ENCODE peak calls at places on chromosomes 11 and 22, in seven cellular contexts. T is GM23248, U is transverse colon, Q is lower lobe of right lung, D is adrenal gland, P is ascending aorta, R is lung. W is an unnamed sample.

GRCh38 chr11:132186699-132187098 is 816.3 kb downstream of the NTM start:
- DNase-seq in T (no peak), P (no peak), Q (no peak), U (no peak), D (no peak), R (no peak), W (no peak)

GRCh38 chr11:125433454-125434121 is 62.5 kb downstream of the FEZ1 start:
- DNase-seq in D (peak; percentile 43), U (peak; percentile 10), T (peak; percentile 81), R (no peak), P (no peak), Q (no peak), W (no peak)

GRCh38 chr11:92457250-92457649 is 232.6 kb downstream of the FAT3 start:
- DNase-seq in Q (no peak), T (peak; percentile 17), R (no peak), D (no peak), U (no peak), P (no peak), W (no peak)

GRCh38 chr11:29159552-29160465 is 857.0 kb downstream of the KCNA4 start:
- DNase-seq in T (peak; percentile 86), Q (no peak), D (peak; percentile 24), R (peak; percentile 31), P (no peak), U (peak; percentile 31), W (no peak)

GRCh38 chr22:41619979-41620645 is 731 bp downstream of the DESI1 start:
- DNase-seq in U (peak; percentile 64), Q (peak; percentile 67), T (peak; percentile 60), D (peak; percentile 44), R (peak; percentile 35), P (peak; percentile 66), W (peak; percentile 61)

GRCh38 chr11:10019906-10020682 is 273.9 kb downstream of the SBF2 start:
- DNase-seq in D (no peak), T (peak; percentile 5), R (no peak), U (peak; percentile 41), Q (no peak), P (no peak), W (no peak)

GRCh38 chr22:41681616-41682015 is 7.1 kb downstream of the SNU13 start:
- DNase-seq in R (no peak), T (peak; percentile 24), P (no peak), D (no peak), U (no peak), Q (no peak), W (peak; percentile 29)

GRCh38 chr11:111719379-111719778 is 46.8 kb downstream of the PPP2R1B start:
- DNase-seq in U (no peak), P (no peak), R (no peak), D (no peak), Q (no peak), T (peak; percentile 63), W (no peak)

GRCh38 chr11:72752088-72752914 is at the start of gene ARAP1:
- DNase-seq in D (peak; percentile 76), T (peak; percentile 81), P (peak; percentile 86), Q (peak; percentile 85), R (peak; percentile 82), U (peak; percentile 83), W (peak; percentile 86)

GRCh38 chr11:90218606-90219005 is 4.2 kb downstream of the CHORDC1 start:
- DNase-seq in R (no peak), U (no peak), T (no peak), D (no peak), P (no peak), Q (peak; percentile 36), W (no peak)

DNA sequence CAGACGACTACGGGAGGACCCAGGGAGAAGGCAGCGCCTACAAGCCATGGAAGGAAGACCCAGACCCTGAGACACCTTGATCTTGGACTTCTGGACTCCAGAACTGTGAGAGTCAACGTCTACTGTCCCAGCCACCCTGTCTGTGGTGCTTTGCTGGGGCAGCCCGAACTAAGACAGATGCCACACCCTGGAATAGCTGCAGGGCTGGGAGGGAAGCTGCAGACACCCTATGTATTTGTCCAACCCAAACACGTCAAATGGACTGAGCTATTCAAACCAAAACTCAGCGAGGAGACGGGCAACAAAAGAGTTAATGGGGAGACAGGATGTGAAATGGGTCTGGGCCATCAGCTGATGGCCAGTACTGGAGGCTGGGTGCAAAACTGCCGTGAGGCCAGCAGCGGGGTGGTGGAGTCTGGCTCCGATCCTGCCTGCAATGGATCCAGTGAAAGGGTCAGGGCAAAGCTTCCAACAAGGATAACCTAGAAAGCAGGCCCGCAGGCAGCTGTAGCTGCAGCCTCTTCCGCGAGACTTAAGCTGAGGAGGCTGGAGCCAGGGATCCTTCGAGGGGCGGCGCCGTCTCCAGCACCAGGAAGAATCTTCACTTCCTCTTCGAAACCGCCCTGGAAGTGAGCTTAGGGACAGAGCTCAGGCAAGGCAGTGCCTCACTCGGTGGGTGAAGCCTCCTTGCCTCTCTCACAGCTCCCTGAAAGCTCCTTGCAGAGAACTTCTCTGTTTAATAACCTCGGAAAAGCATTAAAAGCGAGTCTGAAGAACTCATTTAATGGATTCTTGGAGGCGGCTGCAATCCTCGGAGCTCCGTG is 169.6 kb downstream of the CTTN start:
- DNase-seq in Q (peak; percentile 63), P (no peak), U (peak; percentile 74), T (peak; percentile 77), D (peak; percentile 27), R (no peak), W (no peak)
- H3K9me3 ChIP-seq in Q (no peaks in the 10 kb centered on the region), P (no peaks in the 10 kb centered on the region), U (no peaks in the 10 kb centered on the region), T (no peaks in the 10 kb centered on the region), D (no peaks in the 10 kb centered on the region), R (no peaks in the 10 kb centered on the region), W (no peaks in the 10 kb centered on the region)

DNA sequence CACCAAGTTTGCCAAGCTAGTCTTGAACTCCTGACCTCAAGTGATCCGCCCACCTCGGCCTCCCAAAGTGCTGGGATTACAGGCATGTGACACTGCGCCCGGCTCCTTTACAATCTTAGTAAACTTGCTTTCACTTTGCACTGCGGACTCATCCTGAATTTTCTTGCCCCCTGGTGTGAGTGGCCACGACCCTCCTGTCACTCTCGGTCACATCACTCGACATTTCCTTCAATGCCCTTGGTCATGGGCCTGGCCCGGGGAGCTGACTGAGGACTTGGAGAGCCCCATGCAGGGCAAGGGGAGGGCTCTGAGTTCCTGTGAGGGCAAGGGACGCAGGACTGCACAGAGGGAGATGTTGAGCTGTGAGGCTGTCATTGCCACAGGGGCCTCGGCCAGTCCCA is 21.4 kb downstream of the A4GALT start:
- DNase-seq in U (no peak), P (no peak), D (no peak), R (no peak), T (peak; percentile 51), Q (no peak), W (no peak)
- H3K4me3 ChIP-seq in U (no peak overlapping the region), P (no peak overlapping the region), D (no peak overlapping the region), R (no peak overlapping the region), T (peak overlapping the region; percentile 47), Q (no peak overlapping the region), W (no peak overlapping the region)

DNA sequence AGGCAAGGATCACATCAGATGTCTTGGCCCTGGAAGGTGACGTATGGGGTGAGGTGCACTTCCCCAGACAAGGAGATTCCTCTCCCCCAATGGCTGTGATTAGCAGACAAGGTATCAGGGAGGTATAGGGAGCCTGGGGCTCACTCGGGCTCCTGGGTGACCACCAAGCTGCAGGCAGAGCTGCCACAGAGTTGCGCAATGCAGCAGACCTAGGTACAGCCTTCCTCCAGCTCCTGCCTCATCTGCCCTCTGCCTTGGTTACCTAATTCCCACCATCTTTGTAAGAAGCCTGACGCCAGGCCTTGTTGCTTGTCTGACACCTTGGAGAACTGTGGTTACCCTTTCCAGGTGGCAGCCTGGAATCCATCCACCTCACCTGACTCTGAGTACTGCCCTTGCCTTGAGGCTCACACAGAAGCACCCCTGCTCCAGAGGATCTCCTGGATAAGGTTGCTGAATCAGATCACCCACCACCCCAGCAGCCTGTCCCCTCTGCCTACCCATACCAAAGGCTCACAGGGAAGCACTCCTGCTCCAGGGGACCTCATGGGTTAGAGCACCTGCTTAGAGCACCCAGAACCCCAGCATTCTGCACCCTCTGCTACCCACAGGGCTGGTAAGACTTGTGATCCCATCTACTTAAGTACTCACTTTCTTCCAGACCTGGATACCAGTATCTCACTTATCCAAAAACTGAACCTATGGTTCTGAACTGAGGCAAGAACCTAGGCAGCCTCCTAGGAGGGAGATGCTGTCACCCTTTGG is 40.4 kb downstream of the GAB4 start:
- DNase-seq in D (no peak), T (no peak), P (no peak), U (no peak), R (peak; percentile 21), Q (no peak), W (no peak)
- H3K9me3 ChIP-seq in D (no peaks in the 10 kb centered on the region), T (no peaks in the 10 kb centered on the region), P (no peaks in the 10 kb centered on the region), U (no peaks in the 10 kb centered on the region), R (peaks cover 8% of the 10 kb centered on the region), Q (no peaks in the 10 kb centered on the region), W (no peaks in the 10 kb centered on the region)

DNA sequence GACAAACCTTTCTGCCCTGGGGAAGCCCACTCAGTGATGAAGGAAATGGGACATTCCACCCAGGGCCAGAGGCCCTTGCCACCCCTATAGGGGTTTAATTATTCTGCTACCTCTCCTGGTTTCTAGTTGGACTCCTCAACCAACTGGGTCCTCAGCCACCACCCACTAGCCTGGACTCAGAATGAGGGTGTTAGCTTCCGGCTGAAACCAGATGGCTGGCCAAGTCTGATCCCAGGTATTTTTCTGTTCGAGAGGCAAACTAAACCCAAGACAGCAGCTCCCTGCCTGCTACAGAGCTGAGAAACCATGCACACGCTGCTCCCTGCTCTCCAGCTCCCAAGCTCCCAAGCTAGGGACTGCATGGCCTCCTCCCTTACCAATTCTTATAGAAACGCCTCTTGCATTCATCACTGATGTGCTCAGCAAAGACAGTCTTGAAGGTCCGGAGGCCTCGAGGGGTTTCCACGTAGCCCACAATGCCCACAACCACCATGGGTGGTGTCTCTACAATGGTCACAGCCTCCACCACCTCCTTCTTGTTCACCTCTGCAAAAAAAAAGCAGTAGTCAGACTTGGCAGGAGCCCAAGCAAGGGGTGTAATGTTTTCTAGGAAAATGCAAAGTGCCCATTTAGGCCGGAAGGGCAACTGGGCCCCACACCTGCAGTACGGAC is 2.2 kb downstream of the RPL3 start:
- DNase-seq in R (no peak), D (peak; percentile 28), T (peak; percentile 55), Q (peak; percentile 28), U (peak; percentile 60), P (no peak), W (no peak)
- H3K4me3 ChIP-seq in R (no peak overlapping the region), D (no peak overlapping the region), T (peak overlapping the region; percentile 99), Q (peak overlapping the region; percentile 80), U (no peak overlapping the region), P (peak overlapping the region; percentile 83), W (peak overlapping the region; percentile 77)

W was measured in CD8-positive, alpha-beta T cell.